ENCODE peak calls at places on chromosomes 6 and 20, in six cellular contexts. D is Peyer's patch, O is fibroblast of lung, Q is epithelial cell of esophagus, L is left ventricle myocardium inferior, B is bronchial epithelial cell. S is an unnamed sample.

GRCh38 chr6:85865665-85866372 is 223.1 kb upstream of the SYNCRIP start:
- DNase-seq in L (no peak), Q (peak), D (no peak), B (peak), O (peak), S (peak)

GRCh38 chr6:31356216-31356945 is 598 bp downstream of the HLA-B start:
- DNase-seq in L (peak), D (no peak), Q (no peak), B (no peak), O (peak), S (no peak)

GRCh38 chr6:97361286-97361685 is 78.3 kb upstream of the MMS22L start:
- DNase-seq in L (no peak), Q (peak), O (no peak), B (peak), D (no peak), S (no peak)

GRCh38 chr20:53899351-53900167 is 170.8 kb downstream of the BCAS1 start:
- DNase-seq in B (peak), L (no peak), Q (peak), D (peak), O (peak), S (no peak)

GRCh38 chr20:5674176-5674660 is 76.0 kb upstream of the SHLD1 start:
- DNase-seq in O (peak), B (peak), L (no peak), Q (peak), D (peak), S (no peak)

GRCh38 chr20:60528141-60528540 is 569.9 kb downstream of the CDH26 start:
- DNase-seq in O (no peak), D (no peak), L (no peak), Q (no peak), B (no peak), S (no peak)

GRCh38 chr6:29593199-29593598 is 8.3 kb downstream of the OR2H2 start:
- DNase-seq in L (no peak), D (no peak), O (no peak), Q (no peak), B (no peak), S (no peak)

GRCh38 chr20:2236266-2236665 is 59.5 kb upstream of the TGM3 start:
- DNase-seq in O (no peak), Q (peak), L (no peak), D (no peak), B (peak), S (no peak)

GRCh38 chr6:41970436-41970846 is 28.8 kb upstream of the CCND3 start:
- DNase-seq in D (no peak), Q (peak), B (peak), L (no peak), O (peak), S (no peak)

GRCh38 chr6:18213439-18213838 is 50.9 kb downstream of the DEK start:
- DNase-seq in L (no peak), Q (no peak), D (no peak), B (no peak), O (no peak), S (no peak)

GRCh38 chr6:96837138-96837971 is at the start of gene GPR63:
- DNase-seq in L (peak), D (peak), B (peak), O (peak), Q (peak), S (peak)

GRCh38 chr6:125169058-125169457 is 15.5 kb downstream of the TPD52L1 start:
- DNase-seq in B (no peak), Q (peak), D (no peak), O (peak), L (no peak), S (no peak)

GRCh38 chr6:106808758-106809157 is 165.8 kb downstream of the CD24 start:
- DNase-seq in O (no peak), Q (no peak), B (no peak), D (no peak), L (no peak), S (no peak)

GRCh38 chr20:17936791-17937687 is 31.6 kb downstream of the SNX5 start:
- DNase-seq in O (peak), L (peak), Q (no peak), B (no peak), D (no peak), S (no peak)

GRCh38 chr20:51220293-51220706 is 197.4 kb upstream of the KCNG1 start:
- DNase-seq in B (no peak), Q (peak), D (no peak), O (no peak), L (peak), S (no peak)

GRCh38 chr6:158938811-158939254 is 61.2 kb downstream of the RSPH3 start:
- DNase-seq in L (no peak), Q (peak), B (peak), D (peak), O (no peak), S (no peak)

GRCh38 chr20:39823239-39823638 is 861.1 kb downstream of the DHX35 start:
- DNase-seq in D (no peak), O (peak), Q (no peak), L (no peak), B (no peak), S (peak)

GRCh38 chr6:88209301-88209700 is 43.2 kb upstream of the CNR1 start:
- DNase-seq in D (no peak), O (no peak), L (no peak), Q (no peak), B (no peak), S (no peak)

GRCh38 chr6:44169886-44170570 is 11.4 kb downstream of the CAPN11 start:
- DNase-seq in O (no peak), Q (no peak), B (no peak), L (no peak), D (no peak), S (no peak)

GRCh38 chr6:145276746-145277145 is 458.6 kb downstream of the EPM2A start:
- DNase-seq in Q (no peak), L (no peak), B (no peak), O (peak), D (no peak), S (no peak)

GRCh38 chr20:2751347-2751867 is 49.0 kb downstream of the CPXM1 start:
- DNase-seq in D (no peak), B (no peak), O (no peak), Q (no peak), L (no peak), S (no peak)

GRCh38 chr6:28137458-28138020 is 4.1 kb upstream of the ZKSCAN8 start:
- DNase-seq in Q (peak), O (peak), B (peak), D (no peak), L (no peak), S (no peak)
- H3K4me3 ChIP-seq in Q (peak), O (peak), B (peak), D (peak), L (peak), S (peak)

DNA sequence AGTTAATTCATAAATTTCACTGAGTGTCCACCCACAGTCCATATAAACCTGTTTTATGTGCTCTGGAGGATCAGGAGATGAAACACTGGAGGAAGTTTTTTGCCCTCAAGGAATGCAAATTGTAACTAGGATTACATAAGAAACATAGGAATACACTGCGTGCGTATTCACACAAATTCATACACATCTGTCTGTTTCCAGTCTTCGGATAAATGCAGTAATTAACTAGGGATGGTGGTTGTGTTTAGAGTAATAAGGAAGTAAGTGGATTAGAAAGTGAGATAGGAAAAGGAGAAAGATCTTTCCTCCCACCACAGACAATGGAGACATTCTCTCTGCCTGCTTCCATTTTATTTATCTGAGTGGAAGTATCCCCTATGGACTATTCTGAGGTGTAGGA is 35.7 kb upstream of the POPDC3 start:
- DNase-seq in B (no peak), D (no peak), Q (no peak), O (no peak), L (no peak), S (no peak)
- TF ChIP-seq CTCF in B (no peak), D (no peak), Q (no peak), O (no peak), L (no peak), S (no peak)

DNA sequence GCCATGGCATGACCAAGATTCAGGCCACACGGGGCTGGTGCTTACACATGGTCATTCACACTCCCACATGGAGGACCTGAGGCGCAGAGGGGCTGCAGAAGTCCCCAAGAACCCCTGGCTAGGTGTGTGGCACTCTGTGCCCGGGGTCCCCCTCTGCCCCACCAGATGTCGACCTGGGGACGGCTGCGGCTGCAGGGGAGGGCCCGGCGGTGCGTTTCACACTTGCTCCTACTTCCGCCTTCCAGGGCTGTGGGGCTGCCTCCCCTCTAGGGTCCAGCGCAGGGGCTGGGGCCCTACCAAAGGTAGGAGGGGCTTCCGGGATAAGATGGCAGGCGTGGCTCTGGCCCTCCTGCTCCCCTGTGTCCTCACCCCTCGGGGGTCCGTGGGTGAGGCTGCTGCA is 81.1 kb upstream of the SLCO4A1 start:
- DNase-seq in L (no peak), B (no peak), Q (no peak), O (no peak), D (no peak), S (no peak)
- H3K4me3 ChIP-seq in L (peak), B (no peak), Q (no peak), O (no peak), D (no peak), S (no peak)

DNA sequence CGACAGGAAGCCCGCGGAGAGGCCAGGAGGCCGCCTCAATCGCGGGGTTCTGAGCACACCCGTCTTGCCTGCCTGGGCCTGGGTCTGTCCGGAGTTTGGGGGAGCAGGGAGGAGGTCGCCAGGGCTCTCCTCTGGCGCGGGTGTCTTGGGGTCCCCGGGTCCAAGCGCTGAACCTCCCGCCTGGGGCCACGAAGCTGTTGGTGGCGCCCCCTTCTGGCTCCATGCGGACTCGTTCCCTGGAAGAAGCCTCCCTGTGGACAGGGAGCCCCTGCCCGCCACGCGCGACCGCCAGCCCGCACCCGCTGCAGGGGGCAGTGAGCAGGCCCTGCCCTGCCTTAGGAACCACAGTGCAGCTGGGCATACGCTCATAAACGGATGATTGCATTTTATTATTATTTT is 44.7 kb downstream of the MCUR1 start:
- DNase-seq in O (no peak), Q (no peak), B (no peak), D (no peak), L (no peak), S (no peak)
- TF ChIP-seq CTCF in O (peak), Q (no peak), B (peak), D (no peak), L (no peak), S (peak)

GRCh38 chr6:27582928-27583725 is 110.2 kb upstream of the ZNF184 start:
- DNase-seq in Q (peak), B (peak), O (peak), D (no peak), L (no peak), S (no peak)
- H3K4me3 ChIP-seq in Q (no peak), B (no peak), O (peak), D (no peak), L (no peak), S (no peak)

S was measured in HFF-Myc.